ENCODE peak calls at places on chromosomes 7 and 10, in five cellular contexts. I is Panc1, C is sigmoid colon, K is stomach, D is HepG2. U is an unnamed sample.

GRCh38 chr7:83976302-83976701 is 218.3 kb downstream of the SEMA3A start:
- DNase-seq in I (peak), C (no peak), K (no peak), D (peak), U (no peak)

GRCh38 chr7:21028186-21028989 is 241.7 kb upstream of the SP8 start:
- DNase-seq in I (no peak), C (no peak), K (no peak), D (no peak), U (no peak)

GRCh38 chr7:17207220-17207619 is 91.2 kb upstream of the AHR start:
- DNase-seq in I (no peak), C (no peak), K (no peak), D (peak), U (no peak)

GRCh38 chr7:20260219-20260618 is 43.0 kb upstream of the MACC1 start:
- DNase-seq in I (no peak), C (no peak), K (no peak), D (no peak), U (no peak)

GRCh38 chr7:116985575-116985974 is 32.3 kb downstream of the ST7 start:
- DNase-seq in I (no peak), C (no peak), K (no peak), D (no peak), U (no peak)

GRCh38 chr7:1340640-1341360 is 108.1 kb downstream of the UNCX start:
- DNase-seq in I (no peak), C (peak), K (no peak), D (no peak), U (no peak)

GRCh38 chr10:113680172-113681111 is 730 bp downstream of the CASP7 start:
- DNase-seq in I (peak), C (peak), K (peak), D (peak), U (no peak)

GRCh38 chr7:22154130-22154529 is 202.8 kb downstream of the RAPGEF5 start:
- DNase-seq in I (no peak), C (no peak), K (no peak), D (no peak), U (no peak)

GRCh38 chr10:131475803-131476202 is 164.3 kb upstream of the TCERG1L start:
- DNase-seq in I (no peak), C (no peak), K (no peak), D (no peak), U (peak)

GRCh38 chr7:2012981-2013380 is 219.8 kb downstream of the MAD1L1 start:
- DNase-seq in I (no peak), C (peak), K (peak), D (no peak), U (no peak)

GRCh38 chr7:28347964-28348363 is 64.4 kb upstream of the CREB5 start:
- DNase-seq in I (no peak), C (no peak), K (no peak), D (no peak), U (no peak)

DNA sequence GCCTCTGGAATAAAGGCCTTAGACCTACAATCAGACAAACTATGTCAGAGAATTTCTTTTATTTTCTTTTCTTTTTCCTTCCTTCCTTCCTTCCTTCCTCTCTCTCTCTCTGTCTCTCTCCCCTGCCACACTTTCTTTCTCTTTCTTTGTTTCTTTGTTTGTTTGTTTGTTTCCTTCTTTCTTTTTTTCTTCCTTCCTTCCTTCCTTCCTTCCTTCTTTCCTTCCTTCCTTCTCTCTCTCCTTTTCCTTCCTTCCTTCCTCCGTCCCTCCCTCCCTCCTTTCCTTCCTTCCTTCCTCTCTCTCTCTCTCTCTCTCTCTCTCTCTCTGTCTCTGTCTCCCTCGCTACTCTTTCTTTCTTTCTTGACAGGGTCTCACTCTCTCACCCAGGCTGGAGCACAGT is 242.6 kb downstream of the GATA3 start:
- DNase-seq in I (no peak), C (no peak), K (no peak), D (no peak), U (no peak)
- TF ChIP-seq POLR2AphosphoS5 in I (no peak), C (no peak), K (no peak), D (no peak), U (no peak)

GRCh38 chr7:96970739-96971138 is 34.6 kb upstream of the DLX6 start:
- DNase-seq in I (no peak), C (no peak), K (no peak), D (peak), U (no peak)

GRCh38 chr7:96976106-96976505 is 29.2 kb upstream of the DLX6 start:
- DNase-seq in I (no peak), C (no peak), K (no peak), D (no peak), U (no peak)

GRCh38 chr7:96968981-96969380 is 36.4 kb upstream of the DLX6 start:
- DNase-seq in I (no peak), C (no peak), K (no peak), D (no peak), U (no peak)

GRCh38 chr7:96977445-96977844 is 27.9 kb upstream of the DLX6 start:
- DNase-seq in I (no peak), C (no peak), K (no peak), D (no peak), U (no peak)

DNA sequence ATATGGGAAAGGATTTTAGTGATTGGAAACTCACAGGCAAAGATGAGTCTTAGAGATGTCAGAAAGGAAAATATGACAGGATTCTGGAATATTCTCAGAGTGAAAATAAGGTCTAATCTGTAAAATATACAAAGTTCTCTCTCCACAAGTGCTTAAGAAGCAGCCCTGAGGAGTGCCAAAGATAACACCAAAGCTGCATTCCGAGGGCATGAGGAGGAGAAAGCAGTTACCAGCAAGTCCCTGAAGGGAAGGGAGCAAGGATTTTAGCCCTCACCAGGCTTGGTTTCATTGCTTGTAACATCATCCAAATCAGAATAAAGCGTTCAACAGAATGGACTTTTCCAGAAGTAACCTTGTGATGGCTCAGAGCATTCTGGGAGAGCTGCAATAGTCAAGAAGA is 31.4 kb upstream of the DLX6 start:
- DNase-seq in I (no peak), C (no peak), K (no peak), D (no peak), U (no peak)
- H3K27ac ChIP-seq in I (no peak), C (no peak), K (no peak), D (no peak), U (no peak)

GRCh38 chr7:76165106-76165972 is 36.4 kb upstream of the SRRM3 start:
- DNase-seq in I (no peak), C (peak), K (peak), D (no peak), U (no peak)

GRCh38 chr7:76165973-76166403 is 35.7 kb upstream of the SRRM3 start:
- DNase-seq in I (no peak), C (no peak), K (no peak), D (no peak), U (no peak)

DNA sequence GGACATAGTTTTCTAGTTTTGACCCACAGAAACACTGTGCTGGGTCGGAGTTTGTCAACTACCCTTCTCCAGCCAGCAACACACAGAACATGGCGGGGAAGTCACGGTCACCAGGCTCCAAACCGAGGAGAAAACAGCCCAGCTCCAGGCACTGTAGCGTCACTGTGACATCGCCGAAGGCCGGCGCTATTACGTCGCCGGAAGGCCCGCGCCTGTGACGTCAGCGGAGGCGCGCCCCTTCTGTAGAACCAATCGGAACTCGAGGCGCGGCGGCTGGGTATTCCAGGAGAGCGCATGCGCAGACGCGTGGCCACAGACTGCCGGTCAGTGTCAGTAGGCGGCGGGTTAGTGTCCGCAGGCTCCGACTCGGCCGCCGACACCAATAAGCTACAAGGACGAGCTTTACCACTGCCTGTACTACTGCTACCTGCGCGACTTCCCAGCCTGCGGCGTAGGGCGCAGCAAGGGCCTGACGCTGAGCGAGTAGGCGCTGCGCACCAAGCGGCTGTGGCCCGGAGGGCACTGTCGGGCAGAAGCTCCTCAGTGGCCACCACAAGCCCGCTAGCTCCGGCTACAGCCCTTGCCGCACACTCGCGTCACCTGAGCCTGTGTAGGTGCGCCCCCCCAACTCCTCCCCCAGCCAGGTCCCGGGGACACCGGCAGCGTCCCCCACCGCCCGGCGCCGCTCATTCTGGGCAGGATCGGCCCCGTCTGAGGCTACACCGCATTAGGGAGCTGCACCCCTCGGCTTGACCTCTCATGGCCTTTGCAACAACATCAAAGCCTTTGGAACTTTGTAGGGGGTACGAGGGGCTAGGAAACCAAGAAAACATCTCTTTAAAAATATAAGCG is 35.1 kb upstream of the SRRM3 start:
- DNase-seq in I (peak), C (peak), K (peak), D (peak), U (peak)
- TF ChIP-seq POLR2AphosphoS5 in I (peak), C (peak), K (peak), D (peak), U (peak)

DNA sequence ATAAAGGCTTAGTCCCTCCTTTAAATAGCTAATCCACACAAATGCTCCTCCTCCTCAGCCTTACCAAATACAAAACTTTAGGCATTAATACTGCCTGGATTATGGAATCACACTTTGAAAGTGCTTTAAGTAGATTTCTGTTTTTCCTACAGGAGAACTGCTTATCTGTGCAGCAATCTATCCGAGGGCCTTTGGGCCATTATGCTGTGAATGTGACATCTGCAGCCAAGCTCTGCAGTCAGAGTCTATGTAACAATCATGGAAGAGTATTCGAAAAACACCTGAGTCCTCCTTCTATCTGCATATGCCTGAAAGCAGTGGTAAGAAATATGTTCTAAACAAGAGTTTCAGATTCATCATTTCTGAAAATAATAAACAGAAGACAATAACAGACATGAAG is 16.2 kb upstream of the HYAL4 start:
- DNase-seq in I (no peak), C (no peak), K (no peak), D (no peak), U (no peak)
- H3K27ac ChIP-seq in I (no peak), C (no peak), K (no peak), D (no peak), U (no peak)

DNA sequence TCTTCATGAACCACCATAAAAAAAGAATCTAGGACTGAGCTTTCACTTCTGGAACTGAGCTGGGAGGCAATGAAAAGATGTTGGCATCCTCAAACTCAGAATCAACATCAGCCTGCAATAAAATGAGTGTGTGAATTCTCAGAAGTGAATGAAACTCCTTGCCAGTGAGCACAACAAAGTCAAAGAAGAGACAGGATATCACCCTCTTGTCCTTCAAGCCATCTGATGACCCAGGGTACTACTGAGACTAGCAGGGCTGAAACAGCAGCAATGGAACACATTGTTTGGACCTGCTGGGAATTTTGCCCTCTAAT is 13.0 kb downstream of the SLC25A13 start:
- DNase-seq in I (no peak), C (no peak), K (no peak), D (no peak), U (no peak)
- TF ChIP-seq POLR2AphosphoS5 in I (no peak), C (no peak), K (no peak), D (no peak), U (no peak)

GRCh38 chr10:44306147-44306710 is 78.7 kb downstream of the CXCL12 start:
- DNase-seq in I (no peak), C (no peak), K (no peak), D (no peak), U (peak)

GRCh38 chr10:44297963-44298362 is 86.9 kb downstream of the CXCL12 start:
- DNase-seq in I (no peak), C (no peak), K (no peak), D (no peak), U (no peak)

GRCh38 chr10:44298713-44299112 is 86.2 kb downstream of the CXCL12 start:
- DNase-seq in I (no peak), C (no peak), K (no peak), D (no peak), U (no peak)

GRCh38 chr10:44300666-44301649 is 83.9 kb downstream of the CXCL12 start:
- DNase-seq in I (no peak), C (no peak), K (peak), D (no peak), U (peak)

DNA sequence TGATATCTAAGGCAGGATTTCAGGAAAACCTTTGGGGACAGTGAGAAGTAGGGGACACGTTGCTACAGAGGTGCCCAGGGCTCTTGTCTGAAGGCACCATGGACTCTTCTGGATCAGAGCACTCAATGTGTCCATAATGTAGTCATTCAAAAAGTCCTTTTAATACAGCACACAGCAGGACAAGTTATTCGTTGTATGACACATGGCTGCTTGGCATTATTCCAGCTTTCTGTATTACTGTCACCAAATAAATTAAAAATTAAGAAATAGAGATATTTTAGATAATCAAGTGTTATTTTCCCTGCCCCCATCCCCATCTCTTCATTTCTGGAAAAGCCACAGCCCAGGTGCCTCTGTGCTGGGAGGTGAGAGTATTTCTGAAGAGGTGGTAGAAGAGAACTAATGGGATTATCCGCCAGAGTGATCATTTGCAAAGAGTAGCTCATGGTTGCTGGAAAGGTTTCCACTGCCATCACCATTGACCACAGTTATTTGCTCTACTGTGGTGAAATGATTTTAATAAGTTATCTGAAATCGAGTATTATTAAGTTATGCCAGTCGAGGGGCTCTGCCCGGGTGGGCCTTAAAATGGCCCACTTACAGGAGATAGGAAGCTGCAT is 83.0 kb downstream of the CXCL12 start:
- DNase-seq in I (no peak), C (no peak), K (no peak), D (no peak), U (no peak)
- H3K27ac ChIP-seq in I (no peak), C (no peak), K (no peak), D (no peak), U (no peak)

GRCh38 chr7:47757946-47758371 is 176.0 kb upstream of the TNS3 start:
- DNase-seq in I (no peak), C (no peak), K (peak), D (no peak), U (no peak)
- TF ChIP-seq POLR2AphosphoS5 in I (no peak), C (no peak), K (peak), D (no peak), U (peak)

GRCh38 chr10:33273295-33274002 is 61.0 kb downstream of the NRP1 start:
- DNase-seq in I (peak), C (peak), K (peak), D (peak), U (no peak)
- H3K27ac ChIP-seq in I (peak), C (peak), K (peak), D (no peak), U (peak)